ENCODE peak calls at places on chromosomes 16 and 17, in four cellular contexts. M, Z, Y and N are unnamed samples.

GRCh38 chr17:31318298-31319190 is 2.9 kb downstream of the EVI2A start:
- DNase-seq in M (peak), Z (peak), Y (peak), N (no peak)

GRCh38 chr17:42189651-42189965 is 4.4 kb upstream of the HCRT start:
- DNase-seq in M (no peak), Z (no peak), Y (no peak), N (no peak)

GRCh38 chr17:4536742-4537411 is 18.3 kb downstream of the MYBBP1A start:
- DNase-seq in M (peak), Z (peak), Y (no peak), N (no peak)

GRCh38 chr17:5592382-5592781 is 8.1 kb upstream of the NLRP1 start:
- DNase-seq in M (peak), Z (no peak), Y (no peak), N (no peak)

GRCh38 chr16:73016488-73016830 is 31.5 kb downstream of the ZFHX3 start:
- DNase-seq in M (no peak), Z (no peak), Y (no peak), N (no peak)

GRCh38 chr16:66899310-66899944 is 19.1 kb downstream of the PDP2 start:
- DNase-seq in M (peak), Z (no peak), Y (no peak), N (no peak)

GRCh38 chr17:77280304-77280910 is 139.6 kb downstream of the SEC14L1 start:
- DNase-seq in M (peak), Z (no peak), Y (no peak), N (peak)

GRCh38 chr16:9297437-9298113 is 206.1 kb downstream of the HAPSTR1 start:
- DNase-seq in M (no peak), Z (peak), Y (peak), N (no peak)

GRCh38 chr16:84175351-84176081 is 11.3 kb downstream of the TAF1C start:
- DNase-seq in M (peak), Z (peak), Y (no peak), N (no peak)

DNA sequence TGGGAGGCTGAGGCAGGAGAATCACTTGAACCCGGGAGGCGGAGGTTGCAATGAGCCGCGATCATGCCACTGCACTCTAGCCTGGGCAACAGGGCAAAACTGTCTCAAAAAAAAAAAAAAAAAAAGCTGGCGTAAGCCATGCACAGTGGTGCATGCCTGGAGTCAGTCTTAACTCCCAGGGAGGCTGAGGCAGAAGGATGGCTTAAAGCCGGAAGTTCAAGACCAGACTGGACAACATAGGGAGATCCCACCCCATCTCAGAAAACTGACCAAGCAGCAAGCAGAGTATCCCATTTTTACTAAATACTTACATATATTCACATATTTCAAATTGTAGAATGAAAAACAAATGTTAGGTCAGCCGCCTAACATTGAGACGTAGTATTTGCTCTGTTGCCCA is 4.6 kb downstream of the NT5C start:
- DNase-seq in M (no peak), Z (no peak), Y (no peak), N (no peak)
- TF ChIP-seq POLR2A in M (no peak), Z (no peak), Y (no peak), N (no peak)

GRCh38 chr16:7511549-7512260 is 179.1 kb downstream of the RBFOX1 start:
- DNase-seq in M (no peak), Z (no peak), Y (no peak), N (no peak)

GRCh38 chr16:7512503-7512902 is 179.9 kb downstream of the RBFOX1 start:
- DNase-seq in M (no peak), Z (no peak), Y (no peak), N (no peak)

GRCh38 chr16:7515543-7515942 is 182.9 kb downstream of the RBFOX1 start:
- DNase-seq in M (no peak), Z (no peak), Y (no peak), N (no peak)

GRCh38 chr16:7509919-7510705 is 177.5 kb downstream of the RBFOX1 start:
- DNase-seq in M (no peak), Z (no peak), Y (no peak), N (no peak)

DNA sequence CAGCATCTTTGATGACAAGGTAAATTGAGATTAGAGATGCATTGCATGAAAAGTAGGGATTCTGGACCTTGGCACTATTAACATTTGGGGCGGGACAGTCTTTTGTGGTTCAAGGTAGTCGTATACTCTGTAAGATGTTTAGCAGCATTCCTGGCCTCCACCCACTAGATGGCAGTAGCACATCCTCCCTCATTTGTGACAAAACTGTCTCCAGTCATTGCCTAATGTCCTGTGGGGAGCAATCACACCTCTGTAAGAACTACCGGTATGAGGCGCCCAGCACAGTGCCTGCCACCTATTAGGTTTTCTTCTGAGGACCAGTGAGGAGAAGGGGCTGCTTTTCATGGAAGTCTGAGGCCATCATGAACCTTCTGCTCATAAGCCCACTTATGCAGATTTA is 180.8 kb downstream of the RBFOX1 start:
- DNase-seq in M (no peak), Z (no peak), Y (no peak), N (no peak)
- TF ChIP-seq CTCF in M (no peak), Z (no peak), Y (no peak), N (no peak)

DNA sequence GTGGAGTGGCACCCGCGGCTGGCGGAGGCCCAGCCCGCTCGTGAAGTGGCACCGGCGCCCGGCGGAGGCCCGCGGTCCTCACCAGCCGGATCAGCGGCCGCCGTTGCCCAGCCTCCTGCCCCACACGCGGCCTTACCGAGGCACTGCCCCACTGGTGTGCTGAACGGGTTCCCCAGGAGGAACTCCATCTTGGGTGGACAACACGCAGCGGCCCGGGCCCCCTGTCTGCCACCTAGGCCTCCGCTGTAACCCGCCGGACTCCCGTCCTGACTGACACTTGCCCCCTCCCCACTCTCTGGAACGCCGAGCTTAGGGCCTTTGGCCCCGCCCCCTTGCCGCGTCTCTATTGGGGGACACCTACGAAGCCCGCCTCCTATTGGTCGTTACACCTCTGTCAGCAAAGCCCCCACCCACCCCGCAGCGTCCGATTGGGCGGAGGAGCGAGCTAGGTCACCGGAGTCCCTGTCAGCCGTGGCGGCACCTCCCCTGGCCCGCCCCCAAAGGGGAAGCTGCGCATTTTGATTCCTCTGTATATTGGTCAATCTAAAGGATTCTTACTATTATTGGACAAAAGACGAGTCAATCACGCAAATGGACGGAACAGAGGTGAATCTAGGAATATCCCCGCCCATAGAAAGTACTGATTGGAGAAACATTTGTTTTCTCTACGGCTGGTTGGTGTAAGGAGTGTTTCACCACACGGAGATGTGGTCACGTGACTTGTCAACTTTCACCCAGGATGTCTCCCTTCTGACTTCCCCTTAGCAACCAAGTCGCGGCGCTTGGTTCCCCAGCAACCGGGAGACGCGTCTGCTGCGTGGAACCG is at the start of the genes DRC3 and TOM1L2:
- DNase-seq in M (peak), Z (peak), Y (peak), N (peak)
- TF ChIP-seq POLR2A in M (peak), Z (peak), Y (peak), N (no peak)

GRCh38 chr17:32769846-32770245 is 107.1 kb downstream of the MYO1D start:
- DNase-seq in M (no peak), Z (no peak), Y (no peak), N (no peak)
- TF ChIP-seq CTCF in M (no peak), Z (no peak), Y (no peak), N (no peak)

GRCh38 chr17:2977157-2977556 is 86.2 kb downstream of the OR1D5 start:
- DNase-seq in M (peak), Z (no peak), Y (no peak), N (no peak)

GRCh38 chr17:2974347-2974746 is 89.1 kb downstream of the OR1D5 start:
- DNase-seq in M (no peak), Z (no peak), Y (no peak), N (no peak)

GRCh38 chr17:2972749-2973148 is 90.7 kb downstream of the OR1D5 start:
- DNase-seq in M (peak), Z (no peak), Y (no peak), N (no peak)

GRCh38 chr17:2971851-2972250 is 91.6 kb downstream of the OR1D5 start:
- DNase-seq in M (no peak), Z (no peak), Y (no peak), N (no peak)

DNA sequence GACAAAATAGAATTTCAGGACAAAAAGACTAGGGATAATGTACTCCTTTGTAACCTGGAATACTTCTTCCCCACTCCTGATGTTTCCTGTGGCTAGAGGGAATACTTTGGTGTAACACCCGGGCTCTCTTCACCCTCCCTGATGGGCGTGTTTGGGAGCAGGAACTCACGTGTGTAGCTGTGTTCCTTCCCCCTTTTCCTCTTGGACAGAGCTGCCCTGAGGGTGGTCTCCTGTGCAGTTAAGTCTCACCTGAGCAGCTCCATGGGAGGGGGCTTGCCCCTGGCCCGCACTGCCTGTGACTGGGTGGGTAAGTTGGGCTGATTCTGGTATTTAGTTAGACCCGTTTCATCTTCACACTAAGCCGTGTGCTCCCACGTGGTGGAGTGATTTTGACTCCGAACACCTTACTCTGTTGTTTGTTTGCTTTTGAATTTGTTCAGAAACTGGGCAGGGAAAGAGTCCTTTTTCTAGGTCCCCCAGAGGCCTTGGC is 87.9 kb downstream of the OR1D5 start:
- DNase-seq in M (no peak), Z (peak), Y (no peak), N (no peak)
- TF ChIP-seq POLR2A in M (no peak), Z (no peak), Y (no peak), N (no peak)

GRCh38 chr16:81478294-81478693 is 33.7 kb downstream of the CMIP start:
- DNase-seq in M (no peak), Z (no peak), Y (no peak), N (no peak)
- TF ChIP-seq CTCF in M (no peak), Z (no peak), Y (no peak), N (no peak)

GRCh38 chr16:79726902-79727301 is 126.4 kb upstream of the MAF start:
- DNase-seq in M (no peak), Z (no peak), Y (no peak), N (no peak)
- TF ChIP-seq POLR2A in M (no peak), Z (no peak), Y (no peak), N (no peak)

DNA sequence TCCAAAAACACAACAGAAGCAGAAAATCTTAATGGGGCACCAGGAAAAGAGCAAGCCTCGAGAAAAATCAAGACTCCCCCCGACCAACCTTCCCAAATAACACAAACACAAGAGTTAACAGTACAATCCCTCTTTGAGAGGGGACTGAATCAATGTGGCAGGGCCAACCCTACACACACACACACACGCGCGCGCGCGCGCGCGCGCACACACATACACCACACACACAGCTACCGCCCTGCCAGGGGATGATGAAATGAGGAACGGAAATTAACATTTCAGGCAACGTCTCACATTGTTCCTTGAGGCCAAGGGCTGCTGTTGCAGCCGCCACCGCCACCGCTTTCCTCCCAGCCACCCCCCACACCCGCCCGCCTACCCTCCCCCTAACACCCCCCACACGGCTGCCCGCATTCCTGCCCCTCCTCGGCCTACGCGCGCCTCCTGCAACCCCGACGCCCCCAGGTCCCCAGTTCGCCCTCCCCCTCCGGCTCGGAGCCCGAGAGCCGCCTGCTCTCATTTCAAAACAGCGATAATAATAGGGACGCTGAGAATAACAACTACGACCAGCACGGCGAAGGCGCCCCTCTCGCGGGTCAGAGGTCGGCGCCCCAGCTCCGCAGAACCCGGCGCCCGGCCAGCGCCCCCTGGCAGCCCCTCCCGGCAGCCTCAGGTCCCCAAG is 1.2 kb downstream of the ANKRD11 start:
- DNase-seq in M (peak), Z (peak), Y (peak), N (peak)
- TF ChIP-seq CTCF in M (peak), Z (peak), Y (no peak), N (no peak)

GRCh38 chr17:29292992-29293889 is 707 bp downstream of the NUFIP2 start:
- DNase-seq in M (peak), Z (peak), Y (peak), N (peak)
- TF ChIP-seq POLR2A in M (no peak), Z (no peak), Y (no peak), N (no peak)